ENCODE peak calls at places on chromosome X, in six cellular contexts. H, O, P, K, X and Z are unnamed samples. For H4K20me1, the result is how much of the 10 kb centered on the place peaks cover.

GRCh38 chrX:78314561-78314960 is 12.8 kb downstream of the CYSLTR1 start:
- DNase-seq in H (no peak), O (no peak), P (no peak), K (no peak), X (no peak), Z (peak)

GRCh38 chrX:129654652-129655546 is at the start of gene APLN:
- DNase-seq in H (peak), O (peak), P (peak), K (peak), X (peak), Z (peak)

GRCh38 chrX:95884196-95884595 is 800.4 kb upstream of the DIAPH2 start:
- DNase-seq in H (no peak), O (peak), P (no peak), K (no peak), X (no peak), Z (no peak)

GRCh38 chrX:107628662-107629532 is 587 bp downstream of the PRPS1 start:
- DNase-seq in H (peak), O (peak), P (peak), K (peak), X (peak), Z (peak)

GRCh38 chrX:104254442-104255115 is at the start of gene ESX1:
- DNase-seq in H (no peak), O (peak), P (no peak), K (no peak), X (peak), Z (no peak)

GRCh38 chrX:115941388-115941787 is 229.2 kb upstream of the AGTR2 start:
- DNase-seq in H (no peak), O (no peak), P (no peak), K (no peak), X (no peak), Z (no peak)

GRCh38 chrX:154004315-154004714 is 15.4 kb downstream of the IRAK1 start:
- DNase-seq in H (no peak), O (no peak), P (no peak), K (no peak), X (no peak), Z (no peak)

GRCh38 chrX:32010157-32010656 is 938.4 kb upstream of the FTHL17 start:
- DNase-seq in H (no peak), O (no peak), P (no peak), K (no peak), X (no peak), Z (no peak)

GRCh38 chrX:125203737-125204578 is 115.7 kb upstream of the TEX13C start:
- DNase-seq in H (peak), O (no peak), P (no peak), K (peak), X (peak), Z (peak)

GRCh38 chrX:129606918-129607317 is 47.8 kb downstream of the APLN start:
- DNase-seq in H (peak), O (peak), P (peak), K (peak), X (peak), Z (peak)

GRCh38 chrX:40082447-40083119 is 15.2 kb downstream of the BCOR start:
- DNase-seq in H (no peak), O (no peak), P (no peak), K (no peak), X (no peak), Z (no peak)

GRCh38 chrX:132631579-132632232 is 142.9 kb upstream of the MBNL3 start:
- DNase-seq in H (peak), O (peak), P (peak), K (peak), X (peak), Z (peak)

GRCh38 chrX:7158468-7158990 is 10.6 kb upstream of the PUDP start:
- DNase-seq in H (no peak), O (no peak), P (no peak), K (no peak), X (peak), Z (no peak)

GRCh38 chrX:65689377-65689776 is 21.9 kb downstream of the MSN start:
- DNase-seq in H (no peak), O (no peak), P (no peak), K (no peak), X (no peak), Z (peak)

GRCh38 chrX:46279925-46280313 is 265.3 kb downstream of the ZNF674 start:
- DNase-seq in H (no peak), O (peak), P (peak), K (peak), X (no peak), Z (peak)

GRCh38 chrX:123846598-123847038 is 13.2 kb upstream of the XIAP start:
- DNase-seq in H (no peak), O (no peak), P (peak), K (peak), X (no peak), Z (peak)

GRCh38 chrX:21376636-21377035 is 2.4 kb downstream of the CNKSR2 start:
- DNase-seq in H (no peak), O (no peak), P (no peak), K (no peak), X (no peak), Z (no peak)

GRCh38 chrX:154308108-154308946 is 12.7 kb downstream of the TKTL1 start:
- DNase-seq in H (peak), O (peak), P (peak), K (peak), X (peak), Z (peak)

GRCh38 chrX:12988797-12989196 is 13.9 kb downstream of the TMSB4X start:
- DNase-seq in H (no peak), O (peak), P (peak), K (peak), X (no peak), Z (peak)

GRCh38 chrX:154541896-154542722 is 4.5 kb downstream of the G6PD start:
- DNase-seq in H (no peak), O (peak), P (peak), K (peak), X (no peak), Z (peak)

GRCh38 chrX:39961441-39961840 is 136.3 kb downstream of the BCOR start:
- DNase-seq in H (no peak), O (no peak), P (no peak), K (no peak), X (no peak), Z (no peak)

GRCh38 chrX:15680401-15680800 is 15.8 kb upstream of the CLTRN start:
- DNase-seq in H (no peak), O (no peak), P (peak), K (peak), X (no peak), Z (peak)

GRCh38 chrX:6574762-6575161 is 39.8 kb upstream of the VCX3A start:
- DNase-seq in H (peak), O (no peak), P (no peak), K (no peak), X (peak), Z (no peak)

GRCh38 chrX:11137543-11138139 is 26.5 kb downstream of the HCCS start:
- DNase-seq in H (peak), O (peak), P (peak), K (peak), X (peak), Z (peak)

GRCh38 chrX:51144828-51145442 is 187.7 kb upstream of the NUDT10 start:
- DNase-seq in H (peak), O (peak), P (peak), K (peak), X (peak), Z (peak)

GRCh38 chrX:33045245-33045644 is 166.1 kb downstream of the DMD start:
- DNase-seq in H (no peak), O (no peak), P (no peak), K (no peak), X (no peak), Z (no peak)

GRCh38 chrX:6313356-6313755 is 84.7 kb upstream of the NLGN4X start:
- DNase-seq in H (no peak), O (no peak), P (no peak), K (no peak), X (peak), Z (no peak)

GRCh38 chrX:129540725-129541184 is 696 bp downstream of the OCRL start:
- DNase-seq in H (no peak), O (peak), P (no peak), K (no peak), X (peak), Z (peak)

DNA sequence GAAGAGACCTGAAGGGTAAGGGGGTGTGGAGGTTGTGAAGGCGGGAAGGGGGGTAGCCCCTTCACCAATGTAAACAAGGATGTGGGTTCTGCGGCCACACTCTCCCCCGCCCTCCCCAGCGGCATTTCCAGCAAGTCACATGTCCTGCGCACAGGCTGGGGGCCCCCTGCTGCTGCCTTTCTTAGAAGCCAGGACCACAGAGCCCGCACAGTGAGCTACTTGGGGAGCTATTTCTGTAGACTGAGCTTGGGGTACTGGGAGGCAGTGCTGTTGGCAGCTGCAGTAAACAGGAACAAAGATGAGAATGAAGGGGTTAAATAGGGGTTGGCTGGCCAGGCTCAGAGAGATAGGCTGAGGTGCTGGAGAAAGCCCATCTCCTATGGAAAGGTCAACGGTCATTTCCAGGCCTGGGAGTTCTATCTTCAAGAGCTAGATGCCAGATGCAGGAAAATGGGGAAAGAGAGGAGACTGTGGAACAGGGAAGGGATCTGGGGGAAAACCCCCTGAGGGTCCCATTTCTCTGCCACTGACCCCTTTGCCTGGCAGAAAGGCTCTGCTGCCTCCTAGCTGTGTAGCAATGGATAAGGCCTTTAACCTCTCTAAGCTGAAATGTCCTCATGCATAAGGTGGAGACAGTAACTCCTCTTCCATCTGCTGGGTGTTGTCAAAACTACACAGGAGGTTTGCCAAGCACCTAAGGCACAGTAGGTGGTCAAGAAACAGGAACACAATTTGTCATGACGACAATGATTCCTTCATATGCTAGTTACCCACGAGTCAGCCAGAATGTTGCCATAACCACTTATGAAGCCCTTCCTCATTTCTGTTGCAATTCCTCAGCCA is 18.5 kb upstream of the PIM2 start:
- DNase-seq in H (no peak), O (no peak), P (no peak), K (peak), X (peak), Z (no peak)
- H4K20me1 ChIP-seq in H (half or more), O (under half), P (under half), K (under half), X (under half), Z (under half)

GRCh38 chrX:71546879-71547278 is 14.0 kb downstream of the OGT start:
- DNase-seq in H (no peak), O (no peak), P (no peak), K (no peak), X (no peak), Z (no peak)

GRCh38 chrX:71556026-71556425 is 22.2 kb upstream of the GCNA start:
- DNase-seq in H (no peak), O (no peak), P (no peak), K (no peak), X (no peak), Z (no peak)

GRCh38 chrX:71547339-71547738 is 14.4 kb downstream of the OGT start:
- DNase-seq in H (no peak), O (no peak), P (no peak), K (no peak), X (peak), Z (no peak)

GRCh38 chrX:71545364-71545763 is 12.5 kb downstream of the OGT start:
- DNase-seq in H (no peak), O (no peak), P (no peak), K (no peak), X (no peak), Z (no peak)

DNA sequence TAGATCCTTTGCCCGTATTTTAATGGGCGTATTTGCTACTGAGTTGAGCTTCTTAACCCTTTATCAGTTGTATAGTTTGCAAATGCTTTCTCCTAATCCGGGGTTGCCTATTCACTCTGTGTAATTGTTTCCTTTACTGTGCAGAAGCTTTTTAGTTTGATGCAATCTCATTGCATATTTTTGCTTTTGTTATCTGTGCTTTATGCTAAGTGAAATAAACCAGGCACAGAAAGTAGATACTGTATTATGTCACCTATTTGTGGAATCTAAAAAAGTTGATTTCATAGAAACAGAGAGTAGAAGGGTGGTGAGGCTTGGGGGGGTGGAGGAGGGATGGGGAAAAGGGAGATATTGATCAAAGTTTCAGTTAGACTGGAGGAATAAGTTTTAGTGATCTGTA is 17.7 kb downstream of the OGT start:
- DNase-seq in H (no peak), O (no peak), P (no peak), K (no peak), X (no peak), Z (no peak)
- H4K20me1 ChIP-seq in H (under half), O (under half), P (under half), K (under half), X (under half), Z (under half)

GRCh38 chrX:311156-312129 is 7.2 kb downstream of the GTPBP6 start:
- DNase-seq in H (no peak), O (no peak), P (no peak), K (no peak), X (no peak), Z (no peak)
- H4K20me1 ChIP-seq in H (under half), O (under half), P (under half), K (under half), X (under half), Z (under half)

GRCh38 chrX:1492421-1493012 is 39.8 kb upstream of the ASMTL start:
- DNase-seq in H (no peak), O (no peak), P (no peak), K (no peak), X (no peak), Z (no peak)

GRCh38 chrX:1491851-1492349 is 39.2 kb upstream of the ASMTL start:
- DNase-seq in H (peak), O (no peak), P (no peak), K (no peak), X (peak), Z (peak)

GRCh38 chrX:1493877-1494510 is 41.3 kb upstream of the ASMTL start:
- DNase-seq in H (no peak), O (no peak), P (no peak), K (no peak), X (no peak), Z (no peak)

GRCh38 chrX:1493317-1493856 is 40.7 kb upstream of the ASMTL start:
- DNase-seq in H (no peak), O (no peak), P (no peak), K (no peak), X (no peak), Z (no peak)

GRCh38 chrX:1496076-1496475 is 40.9 kb downstream of the P2RY8 start:
- DNase-seq in H (no peak), O (no peak), P (no peak), K (no peak), X (no peak), Z (no peak)
- H4K20me1 ChIP-seq in H (under half), O (under half), P (under half), K (under half), X (under half), Z (under half)